ENCODE peak calls at places on chromosomes 11 and 22, in eight cellular contexts. O is fibroblast of lung, T is type B pancreatic cell, G is WTC11, M is Calu3, K is heart left ventricle, Y is adrenal gland, P is tibial artery. D is an unnamed sample.

GRCh38 chr22:36968249-36968964 is 50.8 kb downstream of the TST start:
- DNase-seq in O (no peak), T (no peak), G (no peak), M (no peak), K (no peak), Y (no peak), P (no peak), D (no peak)

GRCh38 chr11:118290923-118291322 is 13.6 kb upstream of the CD3E start:
- DNase-seq in O (no peak), T (no peak), G (no peak), M (peak), K (no peak), Y (peak), P (peak), D (no peak)

GRCh38 chr11:125188021-125188420 is 23.5 kb downstream of the PKNOX2 start:
- DNase-seq in O (no peak), T (no peak), G (no peak), M (no peak), K (no peak), Y (no peak), P (no peak), D (no peak)

GRCh38 chr11:46972343-46972742 is 35.8 kb downstream of the CSTPP1 start:
- DNase-seq in O (no peak), T (no peak), G (no peak), M (no peak), K (no peak), Y (no peak), P (no peak), D (no peak)

GRCh38 chr22:39598017-39598965 is 27.7 kb downstream of the CACNA1I start:
- DNase-seq in O (no peak), T (no peak), G (peak), M (peak), K (no peak), Y (peak), P (no peak), D (no peak)

GRCh38 chr22:31337178-31337577 is 9.0 kb downstream of the PATZ1 start:
- DNase-seq in O (no peak), T (no peak), G (no peak), M (peak), K (no peak), Y (peak), P (no peak), D (no peak)

GRCh38 chr22:35258144-35258988 is 1.1 kb downstream of the HMGXB4 start:
- DNase-seq in O (peak), T (no peak), G (peak), M (peak), K (no peak), Y (peak), P (no peak), D (no peak)

GRCh38 chr11:85843929-85844328 is 11.3 kb upstream of the CCDC83 start:
- DNase-seq in O (no peak), T (no peak), G (no peak), M (no peak), K (no peak), Y (no peak), P (no peak), D (no peak)

GRCh38 chr11:18669211-18669593 is 29.4 kb upstream of the TMEM86A start:
- DNase-seq in O (no peak), T (no peak), G (no peak), M (peak), K (no peak), Y (no peak), P (no peak), D (no peak)

GRCh38 chr11:78698612-78699011 is 123.9 kb upstream of the NARS2 start:
- DNase-seq in O (peak), T (no peak), G (no peak), M (no peak), K (peak), Y (peak), P (peak), D (peak)

DNA sequence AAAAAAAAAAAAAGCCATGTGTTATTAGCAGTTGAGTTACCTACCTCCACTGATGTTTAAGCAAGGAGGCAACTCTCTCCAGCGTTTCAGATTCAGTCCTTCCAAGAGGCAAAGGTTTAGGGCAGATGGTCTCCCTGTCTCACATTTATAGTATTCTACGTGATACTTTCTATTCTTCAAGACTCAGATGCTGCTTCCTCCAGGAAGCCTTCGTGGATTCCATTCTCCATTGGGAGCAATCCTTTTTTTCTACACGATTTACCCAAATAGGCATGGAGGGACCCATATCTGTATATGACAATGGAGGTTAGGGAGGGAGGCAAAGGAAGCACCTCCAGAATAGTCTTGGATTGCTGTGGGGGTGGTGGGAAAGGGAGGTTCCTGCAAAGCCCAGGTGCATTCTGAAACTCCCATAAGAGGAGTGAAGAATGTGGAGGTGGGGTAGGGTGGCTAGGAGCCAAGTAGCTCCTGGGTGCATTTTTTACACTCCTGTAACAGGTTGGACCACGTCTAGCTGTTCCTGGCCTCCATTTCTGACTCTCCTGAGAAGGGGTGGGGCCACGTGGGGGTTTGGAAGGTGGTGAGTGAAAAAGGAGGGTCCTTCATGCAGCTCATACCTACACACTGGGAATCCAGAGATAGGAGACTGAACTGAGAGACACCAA is 16.2 kb downstream of the YPEL4 start:
- DNase-seq in O (no peak), T (no peak), G (no peak), M (no peak), K (no peak), Y (no peak), P (no peak), D (no peak)
- TF ChIP-seq CTCF in O (no peak), T (no peak), G (no peak), M (no peak), K (no peak), Y (no peak), P (no peak), D (no peak)

GRCh38 chr11:9363954-9364912 is 20.2 kb upstream of the IPO7 start:
- DNase-seq in O (peak), T (peak), G (peak), M (peak), K (peak), Y (peak), P (peak), D (peak)
- TF ChIP-seq CTCF in O (no peak), T (no peak), G (no peak), M (no peak), K (peak), Y (peak), P (no peak), D (no peak)

GRCh38 chr11:60175860-60176275 is 7.0 kb downstream of the MS4A6A start:
- DNase-seq in O (no peak), T (no peak), G (no peak), M (no peak), K (no peak), Y (no peak), P (no peak), D (no peak)
- TF ChIP-seq CTCF in O (no peak), T (no peak), G (no peak), M (no peak), K (no peak), Y (no peak), P (no peak), D (no peak)

GRCh38 chr11:94869186-94869585 is 101.0 kb downstream of the AMOTL1 start:
- DNase-seq in O (no peak), T (no peak), G (no peak), M (no peak), K (no peak), Y (no peak), P (no peak), D (peak)

GRCh38 chr11:94868468-94868867 is 100.3 kb downstream of the AMOTL1 start:
- DNase-seq in O (no peak), T (no peak), G (no peak), M (no peak), K (no peak), Y (no peak), P (no peak), D (no peak)

GRCh38 chr11:94866231-94866827 is 98.2 kb downstream of the AMOTL1 start:
- DNase-seq in O (no peak), T (no peak), G (no peak), M (no peak), K (no peak), Y (no peak), P (no peak), D (no peak)

GRCh38 chr11:94864646-94865045 is 96.5 kb downstream of the AMOTL1 start:
- DNase-seq in O (no peak), T (no peak), G (no peak), M (no peak), K (no peak), Y (no peak), P (no peak), D (no peak)

GRCh38 chr11:94866936-94867795 is 99.0 kb downstream of the AMOTL1 start:
- DNase-seq in O (no peak), T (no peak), G (no peak), M (no peak), K (no peak), Y (no peak), P (no peak), D (peak)
- TF ChIP-seq CTCF in O (no peak), T (no peak), G (no peak), M (no peak), K (no peak), Y (no peak), P (no peak), D (no peak)

GRCh38 chr11:45027312-45027711 is 76.6 kb upstream of the TP53I11 start:
- DNase-seq in O (no peak), T (no peak), G (no peak), M (no peak), K (no peak), Y (no peak), P (no peak), D (peak)
- TF ChIP-seq CTCF in O (no peak), T (no peak), G (no peak), M (no peak), K (no peak), Y (no peak), P (no peak), D (no peak)

GRCh38 chr11:74123008-74123448 is 47.8 kb downstream of the C2CD3 start:
- DNase-seq in O (no peak), T (no peak), G (no peak), M (no peak), K (no peak), Y (peak), P (no peak), D (no peak)
- TF ChIP-seq CTCF in O (no peak), T (no peak), G (no peak), M (no peak), K (no peak), Y (peak), P (no peak), D (no peak)

GRCh38 chr11:450809-451451 is 851 bp downstream of the PTDSS2 start:
- DNase-seq in O (peak), T (no peak), G (peak), M (peak), K (peak), Y (peak), P (peak), D (peak)
- TF ChIP-seq CTCF in O (no peak), T (peak), G (no peak), M (no peak), K (peak), Y (no peak), P (no peak), D (no peak)

GRCh38 chr11:120228794-120229384 is 11.1 kb upstream of the POU2F3 start:
- DNase-seq in O (no peak), T (no peak), G (no peak), M (no peak), K (no peak), Y (no peak), P (no peak), D (no peak)
- TF ChIP-seq CTCF in O (peak), T (peak), G (no peak), M (no peak), K (peak), Y (no peak), P (no peak), D (no peak)

GRCh38 chr22:27022256-27022655 is 364.9 kb downstream of the MIAT start:
- DNase-seq in O (no peak), T (no peak), G (no peak), M (peak), K (no peak), Y (no peak), P (no peak), D (no peak)

GRCh38 chr22:27028093-27028492 is 370.7 kb downstream of the MIAT start:
- DNase-seq in O (no peak), T (no peak), G (no peak), M (no peak), K (no peak), Y (no peak), P (no peak), D (no peak)

GRCh38 chr22:27024982-27025381 is 367.6 kb downstream of the MIAT start:
- DNase-seq in O (no peak), T (no peak), G (no peak), M (no peak), K (no peak), Y (no peak), P (no peak), D (no peak)

GRCh38 chr22:27019827-27020226 is 362.4 kb downstream of the MIAT start:
- DNase-seq in O (no peak), T (no peak), G (no peak), M (peak), K (no peak), Y (no peak), P (no peak), D (no peak)

DNA sequence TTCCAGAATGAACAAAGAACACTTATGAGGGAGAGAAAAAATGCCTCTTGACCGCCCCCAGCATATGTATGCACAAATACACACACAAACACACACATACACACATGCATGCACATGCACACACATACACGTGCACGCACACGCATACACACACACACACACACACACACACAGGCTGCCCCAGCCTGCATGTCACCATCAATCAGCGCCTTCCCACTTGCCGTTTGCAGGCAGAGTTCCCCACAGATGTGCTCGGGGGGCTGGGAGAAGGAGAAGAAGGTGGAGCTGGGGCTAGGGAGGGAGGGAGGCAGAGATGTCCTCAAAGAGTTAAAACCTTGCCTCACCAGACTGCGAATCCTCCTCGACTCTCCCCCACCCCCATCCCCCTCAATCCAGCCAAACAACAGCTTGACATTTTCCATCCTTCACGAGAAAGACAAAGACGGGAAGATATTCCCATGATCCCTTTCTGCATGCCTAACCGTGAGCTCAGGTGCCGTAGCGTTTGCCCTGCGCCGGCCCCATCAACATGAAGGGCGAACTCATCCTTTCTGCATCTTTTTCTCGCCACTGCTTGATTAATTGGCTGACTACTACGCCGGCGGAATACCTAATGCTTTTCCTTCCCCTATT is 365.5 kb downstream of the MIAT start:
- DNase-seq in O (no peak), T (no peak), G (no peak), M (no peak), K (no peak), Y (no peak), P (no peak), D (no peak)
- TF ChIP-seq CTCF in O (no peak), T (no peak), G (no peak), M (no peak), K (no peak), Y (no peak), P (no peak), D (no peak)

GRCh38 chr11:13336246-13336873 is 58.8 kb downstream of the BMAL1 start:
- DNase-seq in O (peak), T (no peak), G (no peak), M (no peak), K (no peak), Y (no peak), P (no peak), D (no peak)

GRCh38 chr11:13334068-13334785 is 56.6 kb downstream of the BMAL1 start:
- DNase-seq in O (no peak), T (no peak), G (no peak), M (no peak), K (no peak), Y (no peak), P (no peak), D (no peak)

GRCh38 chr11:13337986-13338436 is 60.4 kb downstream of the BMAL1 start:
- DNase-seq in O (peak), T (no peak), G (no peak), M (no peak), K (no peak), Y (no peak), P (no peak), D (no peak)

GRCh38 chr11:13333456-13333957 is 55.9 kb downstream of the BMAL1 start:
- DNase-seq in O (no peak), T (no peak), G (no peak), M (peak), K (no peak), Y (no peak), P (no peak), D (no peak)

DNA sequence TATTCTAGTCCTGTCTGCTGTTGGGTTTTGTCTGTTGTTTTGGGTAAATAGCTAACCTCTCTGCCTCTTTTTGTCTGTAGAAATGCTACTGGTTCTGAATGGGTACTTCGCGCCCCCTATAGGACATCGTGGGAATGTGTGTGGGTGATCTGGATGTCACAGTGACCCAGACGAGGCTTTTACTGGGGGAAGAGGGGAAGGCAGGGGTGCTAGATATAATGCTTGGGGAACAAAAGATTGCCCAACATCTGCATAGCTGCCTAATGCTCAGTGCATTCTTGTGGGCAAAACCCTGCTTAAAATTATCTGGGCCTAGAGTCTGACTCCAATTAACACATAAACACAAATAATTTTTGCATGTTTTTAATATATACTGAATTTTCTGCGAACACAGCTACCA is 57.7 kb downstream of the BMAL1 start:
- DNase-seq in O (peak), T (no peak), G (peak), M (peak), K (peak), Y (peak), P (peak), D (peak)
- TF ChIP-seq CTCF in O (peak), T (peak), G (peak), M (peak), K (peak), Y (peak), P (peak), D (peak)